ENCODE peak calls at places on chromosomes 16 and 17, in four cellular contexts. T is K562, I is HepG2, H is HCT116. E is an unnamed sample.

GRCh38 chr17:59754547-59754946 is 47.1 kb downstream of the VMP1 start:
- DNase-seq in I (peak), H (peak), T (peak), E (peak)

GRCh38 chr17:35086164-35086563 is 22.7 kb upstream of the RFFL start:
- DNase-seq in T (no peak), H (no peak), I (no peak), E (no peak)

GRCh38 chr17:28345420-28346198 is 10.0 kb downstream of the TNFAIP1 start:
- DNase-seq in H (no peak), I (no peak), T (no peak), E (no peak)

GRCh38 chr17:38469875-38470274 is 41.6 kb downstream of the ARHGAP23 start:
- DNase-seq in H (no peak), T (peak), I (no peak), E (no peak)

GRCh38 chr17:17570207-17570797 is 21.2 kb downstream of the PEMT start:
- DNase-seq in I (peak), H (no peak), T (no peak), E (no peak)

GRCh38 chr16:52786105-52786504 is 239.2 kb upstream of the TOX3 start:
- DNase-seq in I (no peak), H (no peak), T (no peak), E (no peak)

GRCh38 chr17:62925267-62925836 is 40.7 kb upstream of the TANC2 start:
- DNase-seq in T (no peak), H (no peak), I (no peak), E (no peak)

GRCh38 chr17:71432378-71433315 is 688.2 kb upstream of the SOX9 start:
- DNase-seq in H (no peak), I (no peak), T (no peak), E (no peak)

GRCh38 chr16:53372942-53373871 is 61.1 kb upstream of the RBL2 start:
- DNase-seq in H (peak), I (no peak), T (peak), E (no peak)

GRCh38 chr16:81461756-81462155 is 17.1 kb downstream of the CMIP start:
- DNase-seq in T (no peak), H (no peak), I (no peak), E (no peak)

GRCh38 chr16:26856271-26856670 is 210.5 kb upstream of the C16orf82 start:
- DNase-seq in I (no peak), H (no peak), T (no peak), E (no peak)

GRCh38 chr17:2982854-2983636 is 80.4 kb downstream of the OR1D5 start:
- DNase-seq in T (no peak), H (no peak), I (no peak), E (no peak)

GRCh38 chr16:53743149-53743566 is 39.2 kb downstream of the FTO start:
- DNase-seq in H (peak), T (peak), I (peak), E (no peak)

GRCh38 chr16:60605176-60605575 is 1431.1 kb downstream of the CDH8 start:
- DNase-seq in I (no peak), H (no peak), T (no peak), E (no peak)

GRCh38 chr16:23611936-23612335 is 15.8 kb upstream of the NDUFAB1 start:
- DNase-seq in T (no peak), H (no peak), I (no peak), E (no peak)

GRCh38 chr16:91484-91883 is 13.5 kb downstream of the MPG start:
- DNase-seq in T (no peak), I (no peak), H (no peak), E (no peak)

GRCh38 chr16:5510819-5511370 is 413.3 kb upstream of the EEF2KMT start:
- DNase-seq in T (no peak), H (no peak), I (no peak), E (no peak)

GRCh38 chr16:27779719-27780161 is 229.8 kb downstream of the KATNIP start:
- DNase-seq in T (peak), I (peak), H (no peak), E (no peak)

GRCh38 chr16:88061346-88062110 is 110.3 kb downstream of the BANP start:
- DNase-seq in H (no peak), I (no peak), T (no peak), E (no peak)

GRCh38 chr16:89442990-89443726 is 47.2 kb downstream of the ANKRD11 start:
- DNase-seq in H (peak), I (peak), T (no peak), E (no peak)

GRCh38 chr16:70466812-70467090 is 12.4 kb downstream of the FCSK start:
- DNase-seq in H (no peak), I (no peak), T (no peak), E (no peak)

GRCh38 chr16:70465999-70466811 is 11.8 kb downstream of the FCSK start:
- DNase-seq in I (no peak), T (no peak), H (no peak), E (no peak)

GRCh38 chr16:70468776-70469525 is 14.6 kb downstream of the FCSK start:
- DNase-seq in I (no peak), H (no peak), T (no peak), E (no peak)

GRCh38 chr16:70467608-70468007 is 13.2 kb downstream of the FCSK start:
- DNase-seq in H (no peak), I (no peak), T (no peak), E (no peak)

DNA sequence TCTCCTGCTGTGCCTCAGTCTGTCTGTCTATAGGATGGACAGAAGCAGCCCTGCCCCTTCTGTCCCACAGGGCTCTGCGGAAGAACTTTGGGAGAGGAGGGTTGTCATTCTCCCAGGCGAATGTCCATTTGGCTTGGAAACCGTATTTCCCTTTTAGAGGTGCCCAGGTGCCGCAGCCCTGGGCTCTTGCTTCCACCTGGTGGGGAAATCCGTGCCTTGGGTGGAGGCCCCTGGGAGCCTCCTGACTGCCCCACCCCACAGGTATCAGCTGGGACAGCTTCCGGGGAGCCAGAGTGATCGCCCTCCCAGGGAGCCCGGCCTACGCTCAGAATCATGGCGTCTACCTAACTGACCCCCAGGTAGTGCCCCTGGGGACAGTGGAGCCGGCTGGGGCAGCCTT is 12.7 kb downstream of the FCSK start:
- DNase-seq in H (no peak), I (no peak), T (no peak), E (no peak)
- TF ChIP-seq CTCF in H (no peak), I (peak), T (peak), E (no peak)

GRCh38 chr16:74774223-74775139 is at the start of gene FA2H:
- DNase-seq in T (peak), I (peak), H (peak), E (no peak)
- H3K4me3 ChIP-seq in T (peak), I (peak), H (peak), E (peak)

DNA sequence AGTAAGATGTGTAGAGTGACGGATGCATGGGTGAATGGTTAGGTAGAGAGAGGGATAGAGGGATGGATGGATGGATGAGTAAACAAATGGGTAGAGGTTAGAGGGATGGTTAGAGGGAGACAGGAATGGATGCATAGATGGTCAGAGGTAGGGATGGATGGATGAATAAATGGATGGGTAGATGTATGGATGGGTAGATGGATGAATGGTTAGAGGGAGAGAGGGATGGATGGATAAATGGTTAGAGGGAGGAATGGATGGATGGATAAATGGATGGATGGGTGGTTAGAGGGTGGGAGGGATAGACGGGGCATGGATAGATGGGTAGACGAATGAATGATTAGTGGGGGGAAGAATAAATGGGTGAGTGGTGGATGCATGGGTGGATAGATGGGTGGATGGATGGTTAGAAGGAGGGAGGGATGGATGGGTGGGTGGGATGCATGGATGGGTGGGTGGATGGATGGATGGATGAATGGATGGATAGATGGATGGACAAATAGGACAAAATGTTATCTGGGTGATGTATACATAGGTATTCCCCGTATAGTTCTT is 29.2 kb upstream of the SNN start:
- DNase-seq in H (no peak), I (no peak), T (no peak), E (no peak)
- TF ChIP-seq TCF7L2 in H (no peak), I (no peak), T (no peak), E (no peak)

GRCh38 chr17:8904686-8905085 is 37.2 kb upstream of the PIK3R6 start:
- DNase-seq in I (no peak), H (no peak), T (no peak), E (no peak)

GRCh38 chr17:8896641-8897635 is 29.5 kb upstream of the PIK3R6 start:
- DNase-seq in I (no peak), H (no peak), T (no peak), E (no peak)

GRCh38 chr17:8904201-8904600 is 36.7 kb upstream of the PIK3R6 start:
- DNase-seq in H (no peak), I (no peak), T (no peak), E (no peak)

GRCh38 chr17:8900207-8900606 is 32.7 kb upstream of the PIK3R6 start:
- DNase-seq in T (no peak), H (no peak), I (no peak), E (no peak)

DNA sequence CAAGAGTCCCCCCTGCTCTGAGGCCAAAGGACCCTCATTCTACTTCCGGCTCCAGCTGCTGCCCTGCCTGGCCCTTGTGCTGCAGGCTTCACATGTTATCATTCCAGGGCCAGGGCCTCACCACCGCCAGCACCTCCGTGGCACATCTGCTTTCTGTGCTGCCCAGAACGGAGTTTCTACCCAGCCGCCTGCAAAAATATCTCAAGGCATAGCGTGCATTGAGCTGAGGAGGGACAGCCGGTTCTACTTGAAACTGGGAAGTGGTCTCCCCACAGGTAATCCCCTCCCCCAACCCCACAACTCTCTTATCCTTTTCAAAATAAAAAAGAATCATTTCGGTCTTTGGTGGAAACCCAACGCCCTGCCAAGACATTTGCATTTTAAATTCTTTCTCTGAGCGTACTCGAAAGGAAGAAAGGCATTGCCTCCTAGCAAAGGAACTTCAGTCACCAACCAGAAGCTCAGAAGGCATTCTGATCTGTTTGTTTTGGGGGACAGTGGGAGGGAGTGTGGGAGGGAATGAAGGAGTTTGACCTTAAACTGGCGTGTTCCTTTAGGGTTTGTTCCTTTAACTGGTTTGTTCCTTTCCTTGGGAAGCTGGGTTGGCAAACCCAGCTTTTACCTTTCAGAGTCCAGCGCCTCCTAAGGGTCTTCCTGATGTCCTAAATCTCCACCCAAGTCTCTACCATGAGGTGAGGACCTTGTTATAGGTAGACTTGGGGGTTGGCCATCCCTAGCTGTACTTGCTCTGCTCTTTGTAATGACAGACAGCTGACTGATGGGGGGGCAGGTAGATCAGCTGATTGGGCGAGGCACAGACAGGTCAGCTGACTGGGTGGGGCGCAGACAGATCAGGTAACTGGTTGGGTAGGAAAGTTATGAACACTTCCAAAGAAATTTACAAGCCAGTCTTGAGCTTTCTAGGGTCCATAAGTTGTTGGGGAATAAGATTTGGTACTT is 33.4 kb upstream of the PIK3R6 start:
- DNase-seq in H (no peak), T (peak), I (no peak), E (no peak)
- TF ChIP-seq CTCF in H (peak), T (no peak), I (no peak), E (no peak)

DNA sequence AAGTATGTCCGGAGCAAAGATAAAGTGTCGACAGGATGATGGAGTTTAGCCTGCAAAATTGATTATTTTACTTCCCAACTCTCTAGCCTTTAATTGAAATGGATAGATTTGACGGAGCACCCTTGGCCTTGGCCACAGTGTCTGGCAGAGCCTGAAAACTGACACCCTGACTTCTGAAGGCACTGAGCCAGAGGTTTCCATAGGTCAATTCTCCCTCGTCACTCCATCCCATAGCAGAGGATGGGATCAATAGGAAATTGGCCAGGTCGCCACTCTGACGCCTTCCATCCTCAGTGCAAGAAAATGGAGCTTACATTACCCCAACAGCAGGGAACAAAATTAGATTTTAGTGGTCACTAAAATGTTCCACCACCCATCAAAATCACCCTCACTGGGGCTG is 90.4 kb upstream of the CDH11 start:
- DNase-seq in I (no peak), T (no peak), H (no peak), E (no peak)
- H3K4me3 ChIP-seq in I (no peak), T (no peak), H (no peak), E (no peak)

GRCh38 chr16:50444546-50444945 is 75.8 kb upstream of the BRD7 start:
- DNase-seq in I (no peak), H (no peak), T (no peak), E (no peak)
- TF ChIP-seq TCF7L2 in I (no peak), H (no peak), T (no peak), E (no peak)

GRCh38 chr16:29883987-29884386 is 15.4 kb downstream of the SEZ6L2 start:
- DNase-seq in I (no peak), T (no peak), H (no peak), E (no peak)
- TF ChIP-seq CTCF in I (no peak), T (no peak), H (no peak), E (no peak)

DNA sequence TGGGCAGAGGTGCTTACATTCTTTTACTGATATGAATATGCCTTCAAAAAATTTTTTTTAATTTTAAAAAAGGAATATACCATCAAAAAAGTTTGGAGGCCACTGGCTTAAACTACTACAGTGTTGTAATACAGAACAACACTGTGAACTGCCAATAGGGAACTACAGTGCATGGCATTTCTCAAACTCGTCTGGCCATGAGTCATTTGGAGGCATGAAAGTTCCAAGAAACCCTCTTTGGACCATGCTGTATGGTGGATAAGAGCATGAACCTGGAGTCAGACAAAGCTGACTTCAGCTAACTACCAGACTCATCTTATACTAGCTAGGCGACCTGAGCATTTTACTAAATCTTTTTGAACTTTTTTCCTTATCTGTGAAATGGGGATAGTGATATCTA is 9.2 kb upstream of the NF1 start:
- DNase-seq in H (no peak), I (no peak), T (no peak), E (no peak)
- H3K4me3 ChIP-seq in H (no peak), I (no peak), T (no peak), E (no peak)